ENCODE peak calls at places on chromosomes 1 and 21, in eight cellular contexts. B is CD8-positive, alpha-beta memory T cell; A is lower lobe of right lung; Y is upper lobe of left lung; L is SK-N-SH; K is heart left ventricle; R is skeletal muscle cell; W is PC-3. P is an unnamed sample.

GRCh38 chr1:56149761-56150160 is 429.6 kb downstream of the PLPP3 start:
- DNase-seq in B (no peak), A (no peak), Y (no peak), L (no peak), K (no peak), R (no peak), W (no peak), P (no peak)

GRCh38 chr1:14415396-14415795 is 183.1 kb upstream of the KAZN start:
- DNase-seq in B (no peak), A (no peak), Y (no peak), L (peak), K (no peak), R (no peak), W (no peak), P (no peak)

GRCh38 chr1:160539896-160540858 is 17.1 kb upstream of the SLAMF6 start:
- DNase-seq in B (peak), A (no peak), Y (no peak), L (no peak), K (no peak), R (no peak), W (no peak), P (peak)

GRCh38 chr1:14486401-14487110 is 111.9 kb upstream of the KAZN start:
- DNase-seq in B (no peak), A (no peak), Y (no peak), L (no peak), K (peak), R (peak), W (peak), P (no peak)

GRCh38 chr1:193115629-193116227 is 6.1 kb upstream of the CDC73 start:
- DNase-seq in B (no peak), A (no peak), Y (no peak), L (peak), K (no peak), R (peak), W (peak), P (no peak)

GRCh38 chr21:20789696-20790095 is 208.5 kb upstream of the NCAM2 start:
- DNase-seq in B (no peak), A (no peak), Y (no peak), L (no peak), K (no peak), R (peak), W (no peak), P (no peak)

GRCh38 chr1:204255225-204255624 is 41.4 kb upstream of the GOLT1A start:
- DNase-seq in B (no peak), A (no peak), Y (no peak), L (no peak), K (no peak), R (no peak), W (no peak), P (no peak)

GRCh38 chr1:175267716-175268416 is 75.3 kb upstream of the KIAA0040 start:
- DNase-seq in B (no peak), A (no peak), Y (no peak), L (no peak), K (peak), R (no peak), W (peak), P (no peak)

GRCh38 chr1:75539230-75540116 is 71.4 kb downstream of the SLC44A5 start:
- DNase-seq in B (no peak), A (no peak), Y (no peak), L (no peak), K (no peak), R (no peak), W (peak), P (no peak)

GRCh38 chr1:58932820-58933598 is 149.2 kb upstream of the JUN start:
- DNase-seq in B (no peak), A (peak), Y (peak), L (no peak), K (no peak), R (peak), W (peak), P (no peak)

GRCh38 chr1:236904874-236905741 is 99.1 kb downstream of the MT1HL1 start:
- DNase-seq in B (no peak), A (no peak), Y (no peak), L (no peak), K (no peak), R (peak), W (peak), P (no peak)

GRCh38 chr1:7960165-7960564 is 1.3 kb upstream of the PARK7 start:
- DNase-seq in B (no peak), A (no peak), Y (no peak), L (no peak), K (no peak), R (no peak), W (no peak), P (no peak)
- H3K4me3 ChIP-seq in B (peak), A (peak), Y (no peak), L (no peak), K (no peak), R (no peak), W (peak), P (peak)

GRCh38 chr21:38321568-38321967 is 64.8 kb downstream of the KCNJ15 start:
- DNase-seq in B (no peak), A (no peak), Y (no peak), L (no peak), K (no peak), R (no peak), W (no peak), P (no peak)
- H3K4me3 ChIP-seq in B (no peak), A (no peak), Y (no peak), L (no peak), K (no peak), R (no peak), W (no peak), P (no peak)

GRCh38 chr1:26794391-26794790 is 6.6 kb downstream of the PIGV start:
- DNase-seq in B (no peak), A (no peak), Y (no peak), L (no peak), K (no peak), R (no peak), W (no peak), P (no peak)

GRCh38 chr1:26797627-26798026 is 9.9 kb downstream of the PIGV start:
- DNase-seq in B (no peak), A (no peak), Y (no peak), L (no peak), K (peak), R (no peak), W (no peak), P (no peak)

DNA sequence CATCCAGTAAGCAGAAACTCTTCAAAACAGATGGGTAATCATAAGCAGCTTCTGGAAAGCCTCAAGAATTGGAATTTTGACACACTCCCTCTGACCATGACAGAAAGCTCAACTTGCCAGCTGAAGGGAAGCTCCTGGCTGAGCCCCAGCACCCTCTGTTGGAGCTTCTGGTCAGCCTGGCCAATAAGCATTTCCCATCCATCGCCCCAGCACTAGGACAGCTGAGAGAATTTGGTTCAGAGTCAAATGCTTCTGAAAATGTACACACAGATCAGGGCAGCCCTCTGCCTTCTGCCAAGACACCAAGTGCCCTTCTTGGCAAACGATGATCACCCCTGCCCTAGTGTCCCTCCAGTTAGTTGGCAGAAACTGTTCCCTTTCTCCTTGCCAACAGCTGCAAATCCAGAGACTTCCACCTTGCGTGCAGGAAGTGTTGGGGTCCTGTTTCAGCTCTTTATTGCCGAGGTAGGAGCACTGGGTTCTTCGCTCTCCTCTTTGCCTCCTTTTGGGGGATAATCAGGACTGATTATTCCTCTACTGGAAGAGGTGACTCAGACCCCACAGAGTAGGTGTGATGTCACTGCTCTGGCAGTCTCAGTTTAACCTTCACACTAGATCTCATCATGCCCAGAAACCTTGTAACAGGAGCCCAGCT is 11.9 kb downstream of the PIGV start:
- DNase-seq in B (peak), A (no peak), Y (no peak), L (peak), K (peak), R (peak), W (peak), P (no peak)
- H3K4me3 ChIP-seq in B (peak), A (no peak), Y (no peak), L (peak), K (no peak), R (peak), W (peak), P (no peak)

DNA sequence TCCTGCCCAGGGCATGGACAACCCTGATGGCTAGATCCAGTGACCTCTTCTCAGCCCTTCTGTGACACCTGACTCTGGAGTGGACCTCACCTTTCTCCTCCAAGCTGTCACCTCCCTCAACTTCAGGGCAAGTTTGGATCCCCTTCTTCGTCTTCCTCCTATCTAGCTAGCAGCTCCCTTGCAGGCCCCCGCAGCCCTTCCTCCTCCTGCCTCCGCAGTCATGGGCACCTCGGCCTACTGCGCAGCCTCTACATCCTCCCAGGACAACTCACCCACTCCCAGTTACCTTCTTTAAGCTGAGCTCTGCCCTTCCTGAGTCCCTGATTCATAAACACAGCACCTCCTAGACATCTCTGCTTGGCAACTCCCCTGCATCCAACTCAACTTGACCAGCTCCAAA is 61.3 kb upstream of the ID3 start:
- DNase-seq in B (no peak), A (no peak), Y (no peak), L (no peak), K (no peak), R (no peak), W (no peak), P (no peak)
- H3K4me3 ChIP-seq in B (peak), A (no peak), Y (no peak), L (no peak), K (no peak), R (no peak), W (no peak), P (no peak)

P was measured in GM06990.